ENCODE peak calls at places on chromosomes 7 and 10, in eight cellular contexts. One of them, this sample, is unnamed.

GRCh38 chr10:79112898-79113431 is 44.2 kb downstream of the ZMIZ1 start:
- DNase-seq in HepG2: no peak
- DNase-seq in stimulated activated CD8-positive, alpha-beta memory T cell treated with anti-CD3 and anti-CD28 coated beads, Interleukin-4, amount 100 ng/mL, for 4 hours: no peak
- DNase-seq in DMS153: no peak
- DNase-seq in GM23248: peak; percentile 98
- DNase-seq in NAMALWA: no peak
- DNase-seq in GM20000: no peak
- DNase-seq in skeletal muscle cell: peak; percentile 67
- DNase-seq in this sample: no peak

GRCh38 chr7:137987968-137988367 is 13.9 kb downstream of the CREB3L2 start:
- DNase-seq in HepG2: no peak
- DNase-seq in stimulated activated CD8-positive, alpha-beta memory T cell treated with anti-CD3 and anti-CD28 coated beads, Interleukin-4, amount 100 ng/mL, for 4 hours: no peak
- DNase-seq in DMS153: no peak
- DNase-seq in GM23248: no peak
- DNase-seq in NAMALWA: peak; percentile 47
- DNase-seq in GM20000: peak; percentile 20
- DNase-seq in skeletal muscle cell: no peak
- DNase-seq in this sample: no peak

GRCh38 chr10:100043796-100044195 is 34.0 kb upstream of the DNMBP start:
- DNase-seq in HepG2: no peak
- DNase-seq in stimulated activated CD8-positive, alpha-beta memory T cell treated with anti-CD3 and anti-CD28 coated beads, Interleukin-4, amount 100 ng/mL, for 4 hours: no peak
- DNase-seq in DMS153: no peak
- DNase-seq in GM23248: peak; percentile 54
- DNase-seq in NAMALWA: no peak
- DNase-seq in GM20000: no peak
- DNase-seq in skeletal muscle cell: no peak
- DNase-seq in this sample: no peak

GRCh38 chr7:157824011-157824818 is 487.4 kb downstream of the DNAJB6 start:
- DNase-seq in HepG2: no peak
- DNase-seq in stimulated activated CD8-positive, alpha-beta memory T cell treated with anti-CD3 and anti-CD28 coated beads, Interleukin-4, amount 100 ng/mL, for 4 hours: no peak
- DNase-seq in DMS153: no peak
- DNase-seq in GM23248: no peak
- DNase-seq in NAMALWA: no peak
- DNase-seq in GM20000: no peak
- DNase-seq in skeletal muscle cell: no peak
- DNase-seq in this sample: no peak

GRCh38 chr7:155506854-155507337 is 39.5 kb downstream of the CNPY1 start:
- DNase-seq in HepG2: no peak
- DNase-seq in stimulated activated CD8-positive, alpha-beta memory T cell treated with anti-CD3 and anti-CD28 coated beads, Interleukin-4, amount 100 ng/mL, for 4 hours: no peak
- DNase-seq in DMS153: peak; percentile 17
- DNase-seq in GM23248: peak; percentile 13
- DNase-seq in NAMALWA: no peak
- DNase-seq in GM20000: no peak
- DNase-seq in skeletal muscle cell: peak; percentile 4
- DNase-seq in this sample: no peak

GRCh38 chr10:131997366-131998049 is 15.8 kb upstream of the BNIP3 start:
- DNase-seq in HepG2: peak; percentile 92
- DNase-seq in stimulated activated CD8-positive, alpha-beta memory T cell treated with anti-CD3 and anti-CD28 coated beads, Interleukin-4, amount 100 ng/mL, for 4 hours: no peak
- DNase-seq in DMS153: peak; percentile 50
- DNase-seq in GM23248: peak; percentile 81
- DNase-seq in NAMALWA: no peak
- DNase-seq in GM20000: no peak
- DNase-seq in skeletal muscle cell: peak; percentile 76
- DNase-seq in this sample: no peak

GRCh38 chr10:70267161-70267933 is 16.5 kb downstream of the NPFFR1 start:
- DNase-seq in HepG2: no peak
- DNase-seq in stimulated activated CD8-positive, alpha-beta memory T cell treated with anti-CD3 and anti-CD28 coated beads, Interleukin-4, amount 100 ng/mL, for 4 hours: no peak
- DNase-seq in DMS153: no peak
- DNase-seq in GM23248: peak; percentile 98
- DNase-seq in NAMALWA: no peak
- DNase-seq in GM20000: no peak
- DNase-seq in skeletal muscle cell: peak; percentile 77
- DNase-seq in this sample: no peak

GRCh38 chr7:86904949-86905834 is 154.3 kb downstream of the ELAPOR2 start:
- DNase-seq in HepG2: peak; percentile 16
- DNase-seq in stimulated activated CD8-positive, alpha-beta memory T cell treated with anti-CD3 and anti-CD28 coated beads, Interleukin-4, amount 100 ng/mL, for 4 hours: no peak
- DNase-seq in DMS153: peak; percentile 13
- DNase-seq in GM23248: peak; percentile 57
- DNase-seq in NAMALWA: peak; percentile 61
- DNase-seq in GM20000: peak; percentile 13
- DNase-seq in skeletal muscle cell: no peak
- DNase-seq in this sample: no peak

GRCh38 chr10:83164134-83164533 is 975.2 kb upstream of the GHITM start:
- DNase-seq in HepG2: no peak
- DNase-seq in stimulated activated CD8-positive, alpha-beta memory T cell treated with anti-CD3 and anti-CD28 coated beads, Interleukin-4, amount 100 ng/mL, for 4 hours: no peak
- DNase-seq in DMS153: no peak
- DNase-seq in GM23248: no peak
- DNase-seq in NAMALWA: no peak
- DNase-seq in GM20000: no peak
- DNase-seq in skeletal muscle cell: no peak
- DNase-seq in this sample: no peak

GRCh38 chr10:34629120-34629519 is 186.0 kb downstream of the PARD3 start:
- DNase-seq in HepG2: no peak
- DNase-seq in stimulated activated CD8-positive, alpha-beta memory T cell treated with anti-CD3 and anti-CD28 coated beads, Interleukin-4, amount 100 ng/mL, for 4 hours: no peak
- DNase-seq in DMS153: no peak
- DNase-seq in GM23248: no peak
- DNase-seq in NAMALWA: no peak
- DNase-seq in GM20000: no peak
- DNase-seq in skeletal muscle cell: no peak
- DNase-seq in this sample: no peak

GRCh38 chr10:11138634-11139033 is 121.0 kb downstream of the CELF2 start:
- DNase-seq in HepG2: no peak
- DNase-seq in stimulated activated CD8-positive, alpha-beta memory T cell treated with anti-CD3 and anti-CD28 coated beads, Interleukin-4, amount 100 ng/mL, for 4 hours: no peak
- DNase-seq in DMS153: no peak
- DNase-seq in GM23248: no peak
- DNase-seq in NAMALWA: no peak
- DNase-seq in GM20000: no peak
- DNase-seq in skeletal muscle cell: no peak
- DNase-seq in this sample: no peak

GRCh38 chr7:69199661-69200060 is 398.6 kb upstream of the AUTS2 start:
- DNase-seq in HepG2: no peak
- DNase-seq in stimulated activated CD8-positive, alpha-beta memory T cell treated with anti-CD3 and anti-CD28 coated beads, Interleukin-4, amount 100 ng/mL, for 4 hours: no peak
- DNase-seq in DMS153: no peak
- DNase-seq in GM23248: no peak
- DNase-seq in NAMALWA: no peak
- DNase-seq in GM20000: no peak
- DNase-seq in skeletal muscle cell: no peak
- DNase-seq in this sample: no peak

GRCh38 chr10:28284126-28284525 is 18.7 kb downstream of the MPP7 start:
- DNase-seq in HepG2: peak; percentile 46
- DNase-seq in stimulated activated CD8-positive, alpha-beta memory T cell treated with anti-CD3 and anti-CD28 coated beads, Interleukin-4, amount 100 ng/mL, for 4 hours: no peak
- DNase-seq in DMS153: no peak
- DNase-seq in GM23248: no peak
- DNase-seq in NAMALWA: no peak
- DNase-seq in GM20000: no peak
- DNase-seq in skeletal muscle cell: no peak
- DNase-seq in this sample: no peak

GRCh38 chr10:112348759-112349158 is 25.2 kb upstream of the ACSL5 start:
- DNase-seq in HepG2: no peak
- DNase-seq in stimulated activated CD8-positive, alpha-beta memory T cell treated with anti-CD3 and anti-CD28 coated beads, Interleukin-4, amount 100 ng/mL, for 4 hours: no peak
- DNase-seq in DMS153: no peak
- DNase-seq in GM23248: no peak
- DNase-seq in NAMALWA: no peak
- DNase-seq in GM20000: no peak
- DNase-seq in skeletal muscle cell: no peak
- DNase-seq in this sample: no peak

GRCh38 chr10:110797416-110797815 is 74.3 kb upstream of the PDCD4 start:
- DNase-seq in HepG2: no peak
- DNase-seq in stimulated activated CD8-positive, alpha-beta memory T cell treated with anti-CD3 and anti-CD28 coated beads, Interleukin-4, amount 100 ng/mL, for 4 hours: no peak
- DNase-seq in DMS153: no peak
- DNase-seq in GM23248: no peak
- DNase-seq in NAMALWA: no peak
- DNase-seq in GM20000: no peak
- DNase-seq in skeletal muscle cell: no peak
- DNase-seq in this sample: no peak

GRCh38 chr7:85000973-85001372 is 185.9 kb downstream of the SEMA3D start:
- DNase-seq in HepG2: no peak
- DNase-seq in stimulated activated CD8-positive, alpha-beta memory T cell treated with anti-CD3 and anti-CD28 coated beads, Interleukin-4, amount 100 ng/mL, for 4 hours: no peak
- DNase-seq in DMS153: no peak
- DNase-seq in GM23248: no peak
- DNase-seq in NAMALWA: no peak
- DNase-seq in GM20000: no peak
- DNase-seq in skeletal muscle cell: no peak
- DNase-seq in this sample: no peak

GRCh38 chr10:47357131-47357582 is 9.0 kb downstream of the RBP3 start:
- DNase-seq in HepG2: no peak
- DNase-seq in stimulated activated CD8-positive, alpha-beta memory T cell treated with anti-CD3 and anti-CD28 coated beads, Interleukin-4, amount 100 ng/mL, for 4 hours: no peak
- DNase-seq in DMS153: no peak
- DNase-seq in GM23248: no peak
- DNase-seq in NAMALWA: no peak
- DNase-seq in GM20000: no peak
- DNase-seq in skeletal muscle cell: no peak
- DNase-seq in this sample: no peak

GRCh38 chr7:43569424-43569823 is 13.5 kb upstream of the STK17A start:
- DNase-seq in HepG2: no peak
- DNase-seq in stimulated activated CD8-positive, alpha-beta memory T cell treated with anti-CD3 and anti-CD28 coated beads, Interleukin-4, amount 100 ng/mL, for 4 hours: no peak
- DNase-seq in DMS153: no peak
- DNase-seq in GM23248: peak; percentile 80
- DNase-seq in NAMALWA: no peak
- DNase-seq in GM20000: peak; percentile 51
- DNase-seq in skeletal muscle cell: peak; percentile 82
- DNase-seq in this sample: no peak

GRCh38 chr7:100091411-100092181 is 2.8 kb downstream of the COPS6 start:
- DNase-seq in HepG2: no peak
- DNase-seq in stimulated activated CD8-positive, alpha-beta memory T cell treated with anti-CD3 and anti-CD28 coated beads, Interleukin-4, amount 100 ng/mL, for 4 hours: no peak
- DNase-seq in DMS153: no peak
- DNase-seq in GM23248: peak; percentile 47
- DNase-seq in NAMALWA: peak; percentile 71
- DNase-seq in GM20000: no peak
- DNase-seq in skeletal muscle cell: no peak
- DNase-seq in this sample: no peak

GRCh38 chr10:114337510-114338462 is 66.5 kb downstream of the AFAP1L2 start:
- DNase-seq in HepG2: no peak
- DNase-seq in stimulated activated CD8-positive, alpha-beta memory T cell treated with anti-CD3 and anti-CD28 coated beads, Interleukin-4, amount 100 ng/mL, for 4 hours: no peak
- DNase-seq in DMS153: no peak
- DNase-seq in GM23248: no peak
- DNase-seq in NAMALWA: no peak
- DNase-seq in GM20000: peak; percentile 42
- DNase-seq in skeletal muscle cell: no peak
- DNase-seq in this sample: no peak

GRCh38 chr7:4724648-4725013 is 42.5 kb downstream of the FOXK1 start:
- DNase-seq in HepG2: peak; percentile 58
- DNase-seq in stimulated activated CD8-positive, alpha-beta memory T cell treated with anti-CD3 and anti-CD28 coated beads, Interleukin-4, amount 100 ng/mL, for 4 hours: no peak
- DNase-seq in DMS153: peak; percentile 19
- DNase-seq in GM23248: peak; percentile 50
- DNase-seq in NAMALWA: no peak
- DNase-seq in GM20000: no peak
- DNase-seq in skeletal muscle cell: no peak
- DNase-seq in this sample: no peak

GRCh38 chr10:124126139-124126538 is 32.7 kb upstream of the CHST15 start:
- DNase-seq in HepG2: no peak
- DNase-seq in stimulated activated CD8-positive, alpha-beta memory T cell treated with anti-CD3 and anti-CD28 coated beads, Interleukin-4, amount 100 ng/mL, for 4 hours: no peak
- DNase-seq in DMS153: no peak
- DNase-seq in GM23248: no peak
- DNase-seq in NAMALWA: no peak
- DNase-seq in GM20000: no peak
- DNase-seq in skeletal muscle cell: no peak
- DNase-seq in this sample: no peak

GRCh38 chr7:30348083-30348560 is 63.7 kb downstream of the ZNRF2 start:
- DNase-seq in HepG2: peak; percentile 30
- DNase-seq in stimulated activated CD8-positive, alpha-beta memory T cell treated with anti-CD3 and anti-CD28 coated beads, Interleukin-4, amount 100 ng/mL, for 4 hours: no peak
- DNase-seq in DMS153: no peak
- DNase-seq in GM23248: peak; percentile 95
- DNase-seq in NAMALWA: peak; percentile 83
- DNase-seq in GM20000: peak; percentile 41
- DNase-seq in skeletal muscle cell: peak; percentile 62
- DNase-seq in this sample: peak; percentile 41